ENCODE peak calls at places on chromosomes 1 and 21, in ten cellular contexts. K is fibroblast of pulmonary artery; R is kidney; U is EL; D is neural crest cell; S is stimulated activated CD4-positive, alpha-beta T cell treated with anti-CD3 and anti-CD28 coated beads, Interleukin-1b, Interleukin-23, amount 100 ng/mL, for 1 hour; C is mucosa of descending colon; T is activated CD4-positive, alpha-beta T cell treated with anti-CD3 and anti-CD28 coated beads for 24 hours; H is HTR-8/SVneo; M is HT1080. J is an unnamed sample.

GRCh38 chr1:2334883-2335534 is 56.3 kb downstream of the MORN1 start:
- DNase-seq in M (no peak), U (no peak), S (no peak), D (no peak), K (peak; percentile 19), H (no peak), T (no peak), C (no peak), R (no peak), J (no peak)

GRCh38 chr21:46431884-46432488 is 26.7 kb upstream of the DIP2A start:
- DNase-seq in D (no peak), M (no peak), U (no peak), T (no peak), C (peak; percentile 52), K (no peak), H (no peak), R (peak; percentile 59), S (no peak), J (no peak)

GRCh38 chr1:63662846-63663245 is 69.6 kb downstream of the PGM1 start:
- DNase-seq in T (no peak), H (peak; percentile 59), S (no peak), M (peak; percentile 96), D (no peak), C (no peak), R (no peak), K (peak; percentile 28), U (peak; percentile 84), J (no peak)

GRCh38 chr21:22898061-22898460 is 1899.9 kb downstream of the NCAM2 start:
- DNase-seq in S (no peak), D (no peak), H (no peak), C (no peak), U (no peak), M (no peak), T (no peak), K (no peak), R (no peak), J (no peak)

GRCh38 chr1:201011616-201012015 is 11.9 kb downstream of the KIF21B start:
- DNase-seq in M (no peak), S (no peak), U (no peak), R (peak; percentile 54), H (no peak), K (no peak), C (no peak), D (no peak), T (no peak), J (no peak)

GRCh38 chr21:34510148-34511142 is 1.6 kb downstream of the KCNE1 start:
- DNase-seq in M (peak; percentile 60), R (peak; percentile 88), H (peak; percentile 64), D (peak; percentile 48), S (peak; percentile 36), C (peak; percentile 84), T (peak; percentile 40), K (peak; percentile 81), U (peak; percentile 70), J (no peak)

GRCh38 chr1:156608036-156608674 is 6.9 kb upstream of the GPATCH4 start:
- DNase-seq in M (peak; percentile 68), C (no peak), D (peak; percentile 45), T (peak; percentile 48), S (no peak), K (peak; percentile 84), H (peak; percentile 54), U (peak; percentile 71), R (no peak), J (no peak)

GRCh38 chr1:112057736-112058135 is 68.3 kb upstream of the KCND3 start:
- DNase-seq in K (no peak), S (no peak), T (no peak), C (no peak), R (no peak), H (no peak), U (no peak), D (no peak), M (no peak), J (no peak)

GRCh38 chr1:219731771-219732170 is 118.9 kb upstream of the ZC3H11B start:
- DNase-seq in C (no peak), K (no peak), M (no peak), D (no peak), S (no peak), R (no peak), U (no peak), H (no peak), T (no peak), J (no peak)

GRCh38 chr1:178344513-178345077 is 152.2 kb downstream of the CLEC20A start:
- DNase-seq in D (peak; percentile 9), S (no peak), H (peak; percentile 33), K (peak; percentile 97), M (peak; percentile 80), T (no peak), U (peak; percentile 91), R (no peak), C (no peak), J (no peak)

GRCh38 chr1:247966520-247967204 is 1.6 kb downstream of the OR2AK2 start:
- DNase-seq in R (no peak), S (no peak), U (no peak), H (no peak), D (no peak), K (no peak), T (no peak), C (no peak), M (no peak), J (no peak)

GRCh38 chr1:147808025-147808424 is 47.6 kb upstream of the GJA5 start:
- DNase-seq in U (no peak), D (no peak), S (no peak), T (no peak), K (peak; percentile 84), C (no peak), H (no peak), R (no peak), M (no peak), J (no peak)

GRCh38 chr1:230207598-230207997 is 140.6 kb downstream of the GALNT2 start:
- DNase-seq in K (no peak), T (no peak), U (no peak), M (no peak), S (no peak), R (no peak), H (no peak), C (no peak), D (no peak), J (no peak)

GRCh38 chr21:22791986-22792560 is 1793.9 kb downstream of the NCAM2 start:
- DNase-seq in K (peak; percentile 70), H (peak; percentile 36), S (no peak), U (peak; percentile 21), M (peak; percentile 41), R (no peak), D (peak; percentile 4), C (no peak), T (no peak), J (no peak)

GRCh38 chr1:234300096-234300495 is 73.2 kb upstream of the COA6 start:
- DNase-seq in S (no peak), H (no peak), K (no peak), D (no peak), U (no peak), T (no peak), C (no peak), M (no peak), R (no peak), J (no peak)

GRCh38 chr1:22119626-22120468 is 23.1 kb downstream of the WNT4 start:
- DNase-seq in C (no peak), S (no peak), D (no peak), T (no peak), K (no peak), R (no peak), M (no peak), H (no peak), U (no peak), J (no peak)

GRCh38 chr1:15573477-15573876 is 11.4 kb downstream of the AGMAT start:
- DNase-seq in D (no peak), S (no peak), K (peak; percentile 41), T (no peak), C (no peak), U (no peak), H (no peak), M (no peak), R (no peak), J (no peak)

GRCh38 chr1:67970088-67970487 is 80.3 kb downstream of the DIRAS3 start:
- DNase-seq in M (peak; percentile 98), K (peak; percentile 62), T (no peak), S (no peak), C (no peak), U (peak; percentile 89), R (no peak), H (no peak), D (no peak), J (no peak)